ENCODE peak calls at places on chromosome 12, in nine cellular contexts. N is H9; T is vagina; X is frontal cortex; F is SHP77; J is activated T-cell treated with anti-CD3 and anti-CD28 coated beads, Interleukin-2, amount 50 U/mL, for 72 hours; Y is amniotic stem cell; V is stomach; E is ACHN. U is an unnamed sample.

GRCh38 chr12:120971299-120972180 is 6.8 kb upstream of the HNF1A start:
- DNase-seq in N (no peak), T (no peak), X (peak), F (peak), J (peak), Y (peak), V (no peak), E (peak), U (no peak)

GRCh38 chr12:18224745-18225144 is 36.6 kb upstream of the PIK3C2G start:
- DNase-seq in N (no peak), T (no peak), X (no peak), F (no peak), J (no peak), Y (peak), V (no peak), E (peak), U (no peak)

GRCh38 chr12:131164096-131164872 is 210.6 kb downstream of the ADGRD1 start:
- DNase-seq in N (peak), T (no peak), X (no peak), F (no peak), J (no peak), Y (no peak), V (no peak), E (no peak), U (no peak)

GRCh38 chr12:132049442-132049841 is 94.7 kb downstream of the DDX51 start:
- DNase-seq in N (no peak), T (no peak), X (no peak), F (no peak), J (no peak), Y (no peak), V (no peak), E (no peak), U (no peak)

GRCh38 chr12:15584366-15585041 is 204.7 kb downstream of the EPS8 start:
- DNase-seq in N (no peak), T (no peak), X (no peak), F (no peak), J (peak), Y (peak), V (no peak), E (peak), U (no peak)

GRCh38 chr12:29741342-29742241 is 42.1 kb downstream of the TMTC1 start:
- DNase-seq in N (no peak), T (no peak), X (no peak), F (no peak), J (no peak), Y (no peak), V (no peak), E (no peak), U (no peak)

GRCh38 chr12:42140901-42141300 is 3.8 kb downstream of the GXYLT1 start:
- DNase-seq in N (no peak), T (no peak), X (no peak), F (no peak), J (no peak), Y (no peak), V (no peak), E (peak), U (no peak)

GRCh38 chr12:116559330-116560080 is at the start of gene MAP1LC3B2:
- DNase-seq in N (peak), T (no peak), X (no peak), F (no peak), J (peak), Y (no peak), V (peak), E (peak), U (no peak)

GRCh38 chr12:113231275-113232231 is 10.3 kb downstream of the TPCN1 start:
- DNase-seq in N (peak), T (no peak), X (no peak), F (no peak), J (no peak), Y (no peak), V (peak), E (peak), U (no peak)

GRCh38 chr12:123363385-123363742 is 1.3 kb downstream of the SBNO1 start:
- DNase-seq in N (no peak), T (no peak), X (peak), F (no peak), J (no peak), Y (no peak), V (no peak), E (peak), U (no peak)

GRCh38 chr12:54588110-54588831 is at the start of gene PPP1R1A:
- DNase-seq in N (peak), T (no peak), X (peak), F (no peak), J (no peak), Y (no peak), V (peak), E (peak), U (no peak)

GRCh38 chr12:86663691-86664090 is 407.5 kb upstream of the MGAT4C start:
- DNase-seq in N (no peak), T (no peak), X (no peak), F (no peak), J (no peak), Y (no peak), V (no peak), E (no peak), U (no peak)

GRCh38 chr12:121637231-121637914 is 11.0 kb downstream of the ORAI1 start:
- DNase-seq in N (peak), T (no peak), X (no peak), F (no peak), J (peak), Y (no peak), V (peak), E (no peak), U (no peak)

GRCh38 chr12:64682572-64683277 is 72.4 kb downstream of the RASSF3 start:
- DNase-seq in N (no peak), T (no peak), X (no peak), F (no peak), J (no peak), Y (no peak), V (no peak), E (no peak), U (no peak)

GRCh38 chr12:47709277-47710048 is 3.6 kb upstream of the RPAP3 start:
- DNase-seq in N (no peak), T (no peak), X (no peak), F (no peak), J (no peak), Y (no peak), V (no peak), E (no peak), U (no peak)

GRCh38 chr12:128920468-128920867 is 67.2 kb downstream of the GLT1D1 start:
- DNase-seq in N (no peak), T (no peak), X (peak), F (no peak), J (no peak), Y (no peak), V (no peak), E (peak), U (no peak)

GRCh38 chr12:98909749-98910148 is 264.7 kb downstream of the APAF1 start:
- DNase-seq in N (peak), T (no peak), X (no peak), F (no peak), J (no peak), Y (no peak), V (no peak), E (no peak), U (no peak)

GRCh38 chr12:34292736-34293625 is 270.7 kb downstream of the ALG10 start:
- DNase-seq in N (no peak), T (no peak), X (no peak), F (peak), J (no peak), Y (no peak), V (no peak), E (peak), U (peak)

GRCh38 chr12:12734561-12735071 is 17.4 kb downstream of the CDKN1B start:
- DNase-seq in N (no peak), T (no peak), X (no peak), F (no peak), J (no peak), Y (no peak), V (no peak), E (peak), U (no peak)

GRCh38 chr12:65454115-65454823 is 175.8 kb downstream of the MSRB3 start:
- DNase-seq in N (no peak), T (no peak), X (no peak), F (no peak), J (no peak), Y (no peak), V (no peak), E (no peak), U (no peak)

GRCh38 chr12:114166360-114166759 is 200.2 kb upstream of the RBM19 start:
- DNase-seq in N (peak), T (no peak), X (peak), F (peak), J (peak), Y (peak), V (no peak), E (peak), U (no peak)

GRCh38 chr12:21656931-21657335 is 709 bp downstream of the LDHB start:
- DNase-seq in N (peak), T (no peak), X (no peak), F (no peak), J (peak), Y (peak), V (peak), E (peak), U (no peak)

GRCh38 chr12:75000120-75000519 is 209.5 kb downstream of the KCNC2 start:
- DNase-seq in N (no peak), T (no peak), X (no peak), F (no peak), J (no peak), Y (no peak), V (no peak), E (no peak), U (no peak)

GRCh38 chr12:47828967-47829482 is 9.3 kb upstream of the HDAC7 start:
- DNase-seq in N (peak), T (no peak), X (peak), F (no peak), J (no peak), Y (no peak), V (peak), E (peak), U (peak)

GRCh38 chr12:53497461-53497860 is 1.8 kb downstream of the MAP3K12 start:
- DNase-seq in N (no peak), T (no peak), X (no peak), F (no peak), J (no peak), Y (no peak), V (no peak), E (no peak), U (no peak)

GRCh38 chr12:130199536-130200390 is 37.5 kb downstream of the FZD10 start:
- DNase-seq in N (no peak), T (peak), X (no peak), F (no peak), J (no peak), Y (no peak), V (peak), E (no peak), U (no peak)

GRCh38 chr12:92272301-92272964 is 126.8 kb upstream of the BTG1 start:
- DNase-seq in N (peak), T (no peak), X (no peak), F (no peak), J (no peak), Y (no peak), V (no peak), E (no peak), U (no peak)

GRCh38 chr12:75939016-75939642 is 92.4 kb downstream of the PHLDA1 start:
- DNase-seq in N (no peak), T (no peak), X (no peak), F (no peak), J (no peak), Y (no peak), V (no peak), E (no peak), U (no peak)

GRCh38 chr12:4141344-4142270 is 132.0 kb upstream of the CCND2 start:
- DNase-seq in N (peak), T (no peak), X (no peak), F (no peak), J (no peak), Y (no peak), V (no peak), E (no peak), U (no peak)

GRCh38 chr12:91662021-91662420 is 479.4 kb upstream of the DCN start:
- DNase-seq in N (no peak), T (no peak), X (no peak), F (no peak), J (no peak), Y (no peak), V (no peak), E (no peak), U (no peak)

GRCh38 chr12:124607681-124608425 is 40.4 kb upstream of the NCOR2 start:
- DNase-seq in N (no peak), T (no peak), X (no peak), F (no peak), J (no peak), Y (no peak), V (no peak), E (no peak), U (no peak)

GRCh38 chr12:102528111-102528510 is 47.7 kb upstream of the IGF1 start:
- DNase-seq in N (no peak), T (no peak), X (no peak), F (no peak), J (no peak), Y (no peak), V (no peak), E (no peak), U (no peak)

GRCh38 chr12:11650279-11650696 is 814 bp downstream of the ETV6 start:
- DNase-seq in N (peak), T (no peak), X (no peak), F (no peak), J (no peak), Y (peak), V (no peak), E (no peak), U (no peak)

GRCh38 chr12:57134949-57135348 is 6.7 kb downstream of the LRP1 start:
- DNase-seq in N (no peak), T (no peak), X (peak), F (no peak), J (no peak), Y (no peak), V (no peak), E (no peak), U (no peak)

GRCh38 chr12:20003252-20003651 is 365.1 kb upstream of the PDE3A start:
- DNase-seq in N (no peak), T (no peak), X (no peak), F (no peak), J (no peak), Y (no peak), V (no peak), E (no peak), U (no peak)

GRCh38 chr12:24695657-24696329 is 253.1 kb downstream of the BCAT1 start:
- DNase-seq in N (no peak), T (no peak), X (no peak), F (no peak), J (no peak), Y (no peak), V (no peak), E (no peak), U (no peak)

GRCh38 chr12:68119250-68119649 is 40.3 kb downstream of the IFNG start:
- DNase-seq in N (no peak), T (no peak), X (no peak), F (no peak), J (peak), Y (no peak), V (no peak), E (no peak), U (no peak)

U was measured in chondrocyte.